ENCODE peak calls at places on chromosomes 16 and 17, in nine cellular contexts. K is LHCN-M2; G is nephron progenitor cell; B is activated naive CD8-positive, alpha-beta T cell treated with anti-CD3 and anti-CD28 coated beads, Interleukin-2, amount 50 U/mL, for 24 hours; Z is NCI-H510A treated with DMSO at 0.1 percent for 48 hours; N is cerebellar cortex; J is GOT3; R is mammary epithelial cell; Y is activated CD4-positive, alpha-beta T cell treated with anti-CD3 and anti-CD28 coated beads for 4 hours. L is an unnamed sample.

GRCh38 chr16:15650698-15651161 is 685 bp downstream of the NDE1 start:
- DNase-seq in B (peak; percentile 53), Z (peak; percentile 45), Y (peak; percentile 39), R (peak; percentile 30), K (peak; percentile 45), G (peak; percentile 35), J (no peak), N (peak; percentile 18), L (peak; percentile 28)

GRCh38 chr17:48471807-48472484 is 41.9 kb upstream of the SKAP1 start:
- DNase-seq in J (no peak), Y (no peak), B (no peak), R (no peak), Z (no peak), G (peak; percentile 63), K (no peak), N (no peak), L (no peak)

GRCh38 chr16:2959206-2959605 is 4.9 kb upstream of the KREMEN2 start:
- DNase-seq in J (no peak), Z (no peak), B (no peak), G (no peak), R (no peak), Y (no peak), K (no peak), N (no peak), L (no peak)

GRCh38 chr16:29729116-29729521 is 16.7 kb downstream of the C16orf54 start:
- DNase-seq in J (no peak), B (no peak), G (peak; percentile 21), Y (no peak), K (peak; percentile 68), Z (peak; percentile 84), R (peak; percentile 25), N (peak; percentile 73), L (peak; percentile 40)

GRCh38 chr17:64240741-64241347 is 22.2 kb downstream of the TEX2 start:
- DNase-seq in G (no peak), Z (no peak), N (peak; percentile 83), Y (no peak), B (no peak), R (peak; percentile 65), J (no peak), K (peak; percentile 37), L (peak; percentile 56)

GRCh38 chr17:80817321-80817845 is 174.3 kb upstream of the CHMP6 start:
- DNase-seq in J (no peak), Z (no peak), G (no peak), K (no peak), N (no peak), Y (no peak), B (no peak), R (no peak), L (no peak)

GRCh38 chr17:1039511-1040215 is 42.7 kb downstream of the TIMM22 start:
- DNase-seq in B (no peak), J (no peak), K (peak; percentile 91), G (no peak), Y (no peak), Z (no peak), R (no peak), N (no peak), L (peak; percentile 77)

GRCh38 chr16:25586826-25587225 is 104.9 kb upstream of the HS3ST4 start:
- DNase-seq in J (no peak), Y (no peak), R (no peak), G (no peak), B (no peak), Z (no peak), K (no peak), N (no peak), L (no peak)

GRCh38 chr17:17269926-17270773 is 10.9 kb downstream of the COPS3 start:
- DNase-seq in N (no peak), G (peak; percentile 8), B (peak; percentile 25), J (no peak), Y (no peak), K (no peak), R (no peak), Z (no peak), L (no peak)

GRCh38 chr17:78227455-78227916 is 3.9 kb upstream of the TMEM235 start:
- DNase-seq in N (no peak), B (no peak), J (no peak), Y (no peak), G (no peak), K (peak; percentile 66), R (no peak), Z (no peak), L (peak; percentile 56)

L was measured in pons.